ENCODE peak calls at places on chromosomes 11 and 22, in seven cellular contexts. I, T, A, H, M, S and G are unnamed samples.

GRCh38 chr11:107856981-107857517 is 1.5 kb downstream of the SLC35F2 start:
- DNase-seq in I (no peak), T (no peak), A (no peak), H (no peak), M (no peak), S (peak; percentile 74), G (no peak)

GRCh38 chr11:33753304-33753703 is 17.1 kb upstream of the CD59 start:
- DNase-seq in I (no peak), T (no peak), A (peak; percentile 95), H (no peak), M (peak; percentile 88), S (no peak), G (no peak)

GRCh38 chr22:39558254-39558727 is 12.3 kb upstream of the CACNA1I start:
- DNase-seq in I (peak; percentile 40), T (no peak), A (no peak), H (no peak), M (no peak), S (no peak), G (no peak)

GRCh38 chr11:134819026-134819425 is 407.0 kb upstream of the B3GAT1 start:
- DNase-seq in I (peak; percentile 67), T (no peak), A (no peak), H (no peak), M (no peak), S (no peak), G (no peak)

GRCh38 chr11:33735426-33736147 is 636 bp downstream of the CD59 start:
- DNase-seq in I (peak; percentile 52), T (no peak), A (peak; percentile 85), H (peak; percentile 84), M (no peak), S (peak; percentile 64), G (peak; percentile 8)

GRCh38 chr22:50031189-50032091 is 18.9 kb upstream of the IL17REL start:
- DNase-seq in I (no peak), T (peak; percentile 62), A (no peak), H (peak; percentile 76), M (no peak), S (no peak), G (no peak)

GRCh38 chr11:12552677-12553076 is 121.5 kb upstream of the TEAD1 start:
- DNase-seq in I (no peak), T (peak; percentile 80), A (no peak), H (no peak), M (peak; percentile 90), S (no peak), G (no peak)

GRCh38 chr11:83069441-83070043 is 2.2 kb downstream of the RAB30 start:
- DNase-seq in I (no peak), T (no peak), A (no peak), H (no peak), M (no peak), S (peak; percentile 56), G (peak; percentile 28)

GRCh38 chr11:134004406-134005197 is 47.8 kb upstream of the IGSF9B start:
- DNase-seq in I (no peak), T (no peak), A (no peak), H (no peak), M (no peak), S (no peak), G (no peak)

GRCh38 chr22:31556627-31557203 is 60.4 kb downstream of the SFI1 start:
- DNase-seq in I (peak; percentile 60), T (no peak), A (peak; percentile 32), H (no peak), M (peak; percentile 46), S (no peak), G (peak; percentile 45)

GRCh38 chr22:35314161-35314942 is 14.7 kb downstream of the TOM1 start:
- DNase-seq in I (peak; percentile 51), T (peak; percentile 64), A (no peak), H (no peak), M (no peak), S (peak; percentile 65), G (no peak)

GRCh38 chr11:40686765-40687164 is 772.7 kb downstream of the LRRC4C start:
- DNase-seq in I (no peak), T (no peak), A (peak; percentile 75), H (no peak), M (no peak), S (no peak), G (no peak)

GRCh38 chr11:74925281-74925680 is 23.6 kb downstream of the XRRA1 start:
- DNase-seq in I (no peak), T (no peak), A (no peak), H (no peak), M (peak; percentile 41), S (no peak), G (no peak)

GRCh38 chr22:22591348-22592299 is 32.6 kb upstream of the PRAME start:
- DNase-seq in I (no peak), T (no peak), A (no peak), H (no peak), M (peak; percentile 13), S (no peak), G (no peak)

GRCh38 chr22:38569181-38569971 is 607 bp downstream of the DMC1 start:
- DNase-seq in I (peak; percentile 35), T (peak; percentile 69), A (no peak), H (peak; percentile 72), M (no peak), S (no peak), G (peak; percentile 9)

GRCh38 chr11:7840580-7840979 is 43.8 kb upstream of the OR5P2 start:
- DNase-seq in I (no peak), T (no peak), A (no peak), H (no peak), M (no peak), S (no peak), G (no peak)

GRCh38 chr11:119374632-119375394 is 6.7 kb downstream of the USP2 start:
- DNase-seq in I (no peak), T (no peak), A (no peak), H (peak; percentile 65), M (no peak), S (no peak), G (no peak)
- H3K4me1 ChIP-seq in I (peaks cover 43% of the 10 kb centered on the region), T (no peaks in the 10 kb centered on the region), A (peaks cover 28% of the 10 kb centered on the region), H (peaks cover 48% of the 10 kb centered on the region), M (peaks cover 24% of the 10 kb centered on the region), S (peaks cover 36% of the 10 kb centered on the region), G (no peaks in the 10 kb centered on the region)

DNA sequence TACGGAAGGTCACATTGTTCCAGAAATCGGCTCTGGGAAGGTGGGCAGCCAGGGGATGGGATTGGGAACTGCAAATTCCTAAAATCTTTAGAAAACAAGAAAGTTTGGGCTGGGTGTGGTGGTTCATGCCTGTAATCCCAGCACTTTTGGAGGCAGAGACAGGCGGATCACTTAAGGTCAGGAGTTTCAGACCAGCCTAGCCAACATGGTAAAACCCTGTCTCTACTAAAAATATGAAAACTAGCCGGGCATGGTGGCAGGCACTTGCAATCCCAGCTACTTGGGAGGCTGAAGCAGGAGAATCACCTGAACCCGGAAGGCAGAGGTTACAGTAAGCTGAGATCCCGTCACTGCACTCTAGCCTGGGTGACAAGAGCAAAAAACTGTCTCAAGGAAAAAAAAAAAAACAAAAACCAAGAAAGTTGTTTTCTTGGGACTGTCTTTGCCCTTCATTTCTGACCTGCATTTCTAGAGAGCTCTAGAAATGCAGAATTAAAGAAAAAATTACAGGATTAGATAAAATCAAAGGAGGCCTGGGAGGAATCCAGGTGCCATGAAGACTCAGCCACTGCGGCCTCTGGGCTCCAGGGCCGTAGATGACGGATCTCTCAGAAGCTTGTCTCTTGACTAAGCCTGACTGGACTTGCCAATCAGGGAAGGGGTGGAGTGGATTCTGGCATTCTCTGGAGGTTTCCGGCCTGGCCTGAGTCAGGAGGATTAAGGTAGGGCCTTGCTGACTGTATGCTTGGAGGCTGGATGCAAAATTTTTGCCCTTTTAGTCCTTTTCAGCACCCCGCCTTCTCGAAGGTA is 5.3 kb upstream of the MALAT1 start:
- DNase-seq in I (peak; percentile 18), T (peak; percentile 90), A (no peak), H (peak; percentile 87), M (peak; percentile 97), S (peak; percentile 83), G (peak; percentile 66)
- H3K4me3 ChIP-seq in I (no peak overlapping the region), T (no peak overlapping the region), A (no peak overlapping the region), H (peak overlapping the region; percentile 18), M (no peak overlapping the region), S (no peak overlapping the region), G (no peak overlapping the region)

DNA sequence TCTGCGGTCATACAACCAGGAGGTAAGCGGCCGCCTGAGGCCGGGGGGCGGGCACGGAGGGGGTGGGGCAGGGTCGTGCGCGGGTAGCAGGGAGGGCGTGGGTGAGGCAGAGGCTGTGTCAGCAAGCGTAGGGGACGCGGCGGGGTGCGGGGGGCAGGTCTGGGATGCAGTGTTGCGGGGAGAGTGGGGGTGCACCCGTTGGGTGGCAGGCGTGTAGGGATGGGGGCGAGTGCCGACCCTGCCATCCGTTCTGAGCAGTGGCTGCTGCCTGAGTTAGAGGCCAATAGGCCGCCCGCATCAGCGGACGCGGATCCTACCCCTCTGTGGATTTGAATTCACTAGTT is 1.4 kb downstream of the RIC8A start:
- DNase-seq in I (no peak), T (no peak), A (no peak), H (peak; percentile 88), M (no peak), S (no peak), G (no peak)
- H3K4me1 ChIP-seq in I (peaks cover 12% of the 10 kb centered on the region), T (no peaks in the 10 kb centered on the region), A (peaks cover 16% of the 10 kb centered on the region), H (peaks cover 40% of the 10 kb centered on the region), M (peaks cover 25% of the 10 kb centered on the region), S (peaks cover 34% of the 10 kb centered on the region), G (peaks cover 6% of the 10 kb centered on the region)

GRCh38 chr11:441418-442274 is at the start of gene ANO9:
- DNase-seq in I (peak; percentile 77), T (no peak), A (peak; percentile 55), H (peak; percentile 85), M (no peak), S (peak; percentile 91), G (no peak)
- H3K4me3 ChIP-seq in I (peak within 1 kb of the TSS; percentile 56), T (no peak within 1 kb of the TSS), A (peak within 1 kb of the TSS; percentile 61), H (peak within 1 kb of the TSS; percentile 25), M (no peak within 1 kb of the TSS), S (peak within 1 kb of the TSS; percentile 77), G (peak within 1 kb of the TSS; percentile 3)

GRCh38 chr22:29703595-29704195 is 16.1 kb upstream of the CABP7 start:
- DNase-seq in I (no peak), T (peak; percentile 59), A (no peak), H (no peak), M (no peak), S (no peak), G (no peak)
- H3K4me1 ChIP-seq in I (peaks cover 50% of the 10 kb centered on the region), T (no peaks in the 10 kb centered on the region), A (no peaks in the 10 kb centered on the region), H (peaks cover 6% of the 10 kb centered on the region), M (peaks cover 14% of the 10 kb centered on the region), S (peaks cover 45% of the 10 kb centered on the region), G (no peaks in the 10 kb centered on the region)

DNA sequence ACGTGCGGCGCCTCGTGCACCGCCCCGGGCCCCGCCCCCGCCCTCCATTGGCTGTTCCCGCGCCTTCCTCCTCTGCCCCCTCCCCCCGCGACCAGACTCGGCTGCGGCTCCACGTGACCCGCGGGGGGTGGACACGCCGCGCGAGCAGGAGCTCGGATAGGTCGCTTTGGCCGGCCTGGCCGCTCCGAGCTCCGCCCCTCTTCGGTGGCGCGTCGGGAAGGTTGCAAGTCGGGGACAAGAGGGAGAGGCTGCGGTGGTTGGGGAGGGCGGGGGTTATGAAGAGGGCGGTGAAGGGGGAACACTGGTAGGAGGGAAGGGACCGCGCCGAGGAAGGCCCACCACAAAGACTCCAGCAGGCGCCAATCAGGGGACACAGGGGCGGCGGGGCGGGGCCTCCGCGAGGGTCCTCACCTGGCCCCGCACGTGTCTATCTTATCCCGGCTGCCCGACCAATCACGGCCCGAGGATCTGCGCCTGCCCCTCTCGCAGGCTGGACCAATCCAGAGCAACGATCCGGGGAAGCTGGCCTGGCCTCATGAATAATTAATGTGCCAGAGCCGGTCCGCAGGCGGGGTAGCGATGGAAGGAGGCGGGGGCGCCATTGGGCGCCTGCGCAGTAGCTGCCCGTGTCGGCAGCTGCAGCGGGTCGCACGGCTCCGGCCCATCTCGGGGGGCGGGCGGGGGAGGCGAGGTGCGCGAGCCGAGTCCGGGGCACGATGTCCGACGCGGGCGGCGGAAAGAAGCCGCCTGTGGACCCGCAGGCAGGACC is at the start of gene TEF:
- DNase-seq in I (peak; percentile 99), T (peak; percentile 100), A (peak; percentile 99), H (peak; percentile 100), M (peak; percentile 98), S (peak; percentile 99), G (peak; percentile 99)
- H3K4me3 ChIP-seq in I (peak within 1 kb of the TSS; percentile 85), T (peak within 1 kb of the TSS; percentile 90), A (peak within 1 kb of the TSS; percentile 86), H (peak within 1 kb of the TSS; percentile 83), M (peak within 1 kb of the TSS; percentile 64), S (peak within 1 kb of the TSS; percentile 92), G (peak within 1 kb of the TSS; percentile 48)

GRCh38 chr11:2379471-2380174 is 2.5 kb downstream of the CD81 start:
- DNase-seq in I (no peak), T (no peak), A (no peak), H (peak; percentile 78), M (no peak), S (peak; percentile 45), G (no peak)
- H3K4me1 ChIP-seq in I (peaks cover 16% of the 10 kb centered on the region), T (no peaks in the 10 kb centered on the region), A (no peaks in the 10 kb centered on the region), H (peaks cover 68% of the 10 kb centered on the region), M (peaks cover 36% of the 10 kb centered on the region), S (peaks cover 68% of the 10 kb centered on the region), G (no peaks in the 10 kb centered on the region)